ENCODE peak calls at places on chromosomes 16 and 17, in ten cellular contexts. Y is lung; O is body of pancreas; D is pancreas; Q is GM23248; I is ovary; R is trophoblast cell; B is CD4-positive, CD25-positive, alpha-beta regulatory T cell; P is mesenchymal stem cell; H is tibial nerve. W is an unnamed sample. For H3K27me3, the result is how much of the 10 kb centered on the place peaks cover.

GRCh38 chr16:1899641-1900451 is 18.4 kb downstream of the HS3ST6 start:
- DNase-seq in I (no peak), B (no peak), D (peak), P (no peak), H (no peak), O (peak), Q (no peak), R (peak), Y (peak), W (no peak)

GRCh38 chr17:81428521-81428920 is 33.3 kb downstream of the BAHCC1 start:
- DNase-seq in P (no peak), D (no peak), H (no peak), Y (no peak), O (no peak), Q (no peak), R (no peak), B (no peak), I (no peak), W (no peak)

GRCh38 chr16:12027091-12027490 is 50.6 kb downstream of the SNX29 start:
- DNase-seq in P (no peak), R (no peak), H (no peak), Y (no peak), D (no peak), B (no peak), O (peak), Q (no peak), I (no peak), W (no peak)

GRCh38 chr16:89687092-89687940 is 827 bp downstream of the CDK10 start:
- DNase-seq in O (peak), R (no peak), P (peak), H (no peak), D (peak), Y (no peak), B (no peak), Q (peak), I (no peak), W (no peak)

GRCh38 chr17:27494192-27495091 is 38.2 kb downstream of the KSR1 start:
- DNase-seq in B (no peak), P (no peak), H (peak), R (peak), D (peak), Y (peak), Q (peak), O (peak), I (no peak), W (peak)

GRCh38 chr17:13329421-13329820 is 272.3 kb downstream of the HS3ST3A1 start:
- DNase-seq in H (no peak), Y (no peak), B (no peak), Q (no peak), R (peak), O (no peak), I (no peak), P (no peak), D (no peak), W (no peak)

GRCh38 chr16:3959148-3959547 is 78.6 kb upstream of the CREBBP start:
- DNase-seq in B (no peak), Y (peak), O (peak), I (no peak), R (peak), Q (no peak), H (no peak), P (peak), D (no peak), W (no peak)

GRCh38 chr16:50372611-50373344 is 4.0 kb upstream of the BRD7 start:
- DNase-seq in O (peak), D (no peak), R (no peak), I (no peak), Q (peak), B (no peak), H (no peak), Y (no peak), P (peak), W (peak)

GRCh38 chr17:65122836-65123756 is 14.1 kb upstream of the RGS9 start:
- DNase-seq in Y (peak), D (peak), R (peak), I (peak), B (peak), Q (peak), O (peak), H (peak), P (peak), W (peak)

GRCh38 chr16:74623214-74623842 is 16.4 kb upstream of the GLG1 start:
- DNase-seq in Y (no peak), H (no peak), Q (peak), D (no peak), B (no peak), P (peak), I (no peak), R (peak), O (no peak), W (no peak)

GRCh38 chr17:4733073-4733531 is 1.9 kb downstream of the MED11 start:
- DNase-seq in I (no peak), R (peak), B (no peak), O (no peak), P (no peak), D (no peak), H (no peak), Q (no peak), Y (no peak), W (no peak)

GRCh38 chr16:84742561-84743200 is 42.9 kb downstream of the USP10 start:
- DNase-seq in P (no peak), O (no peak), Q (no peak), Y (no peak), R (no peak), B (no peak), D (no peak), I (no peak), H (no peak), W (no peak)

GRCh38 chr16:67967183-67967955 is 1.1 kb downstream of the SLC12A4 start:
- DNase-seq in D (no peak), O (no peak), H (no peak), Y (no peak), I (no peak), B (no peak), Q (peak), P (peak), R (peak), W (peak)

GRCh38 chr17:40122944-40123810 is 1.4 kb downstream of the MSL1 start:
- DNase-seq in B (peak), P (peak), Q (peak), D (peak), R (peak), Y (peak), H (no peak), O (peak), I (peak), W (peak)

DNA sequence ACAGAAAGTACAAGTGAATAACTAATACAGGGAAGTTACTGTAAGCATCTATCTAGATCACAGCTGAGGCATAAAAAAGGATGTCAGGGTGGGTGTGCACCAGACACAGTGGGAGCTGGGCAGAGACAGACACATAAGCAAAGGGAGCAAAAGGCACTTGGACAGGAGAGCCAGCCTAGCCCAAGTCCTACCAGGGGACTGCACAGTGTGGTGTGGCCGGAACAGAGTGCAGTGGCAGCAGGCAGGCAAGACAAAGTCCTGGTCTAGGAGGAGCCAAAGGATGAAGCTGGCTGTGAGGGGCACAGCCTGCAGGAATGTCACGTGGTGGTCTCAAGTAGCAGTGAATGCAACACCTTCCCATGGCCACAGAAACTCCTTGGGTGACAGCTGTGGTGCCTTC is 21.9 kb downstream of the RAD51D start:
- DNase-seq in D (no peak), I (no peak), Y (no peak), O (no peak), P (no peak), H (no peak), Q (no peak), R (no peak), B (no peak), W (no peak)
- H3K27ac ChIP-seq in D (no peak), I (no peak), Y (no peak), O (no peak), P (no peak), H (no peak), Q (no peak), R (no peak), B (no peak), W (no peak)

DNA sequence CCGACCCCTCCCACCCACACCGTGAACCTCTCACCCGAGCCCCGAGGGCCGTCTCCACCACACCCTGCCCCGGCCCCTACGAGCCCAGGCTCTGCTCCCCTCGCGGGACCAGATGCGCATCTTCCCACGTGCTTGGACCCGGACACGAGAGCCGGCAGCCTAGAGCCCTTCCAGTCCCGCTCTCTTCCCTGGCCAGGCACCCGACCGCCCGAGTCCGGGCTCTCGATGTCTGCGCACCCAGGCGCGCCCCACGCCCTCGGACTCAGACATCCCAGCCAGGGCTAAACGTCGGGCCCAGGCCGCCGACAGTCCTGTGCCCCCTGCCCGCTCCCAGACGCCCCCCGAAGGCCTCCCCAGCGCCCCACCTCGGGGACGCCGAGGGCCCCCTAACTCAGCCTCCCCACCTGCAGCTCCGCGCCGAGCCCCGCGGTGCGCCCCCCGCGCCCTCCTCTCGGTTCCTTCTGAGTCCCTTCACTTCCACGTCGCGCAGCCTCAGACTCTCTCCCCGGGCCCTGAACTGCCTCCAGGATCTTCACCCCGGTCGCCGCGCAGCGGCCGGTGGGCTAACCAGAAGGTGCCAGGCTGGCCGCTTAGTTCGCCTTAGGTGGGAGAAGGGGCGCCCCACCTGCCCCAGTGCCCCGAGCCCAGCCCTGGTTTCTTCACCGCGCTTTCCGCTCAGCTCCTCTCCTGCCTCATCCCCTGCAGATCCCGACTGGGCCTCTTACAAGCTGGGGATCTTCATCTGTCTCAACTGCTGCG is 669 bp downstream of the ADAP2 start:
- DNase-seq in B (no peak), Y (peak), O (peak), D (peak), P (peak), I (no peak), R (peak), Q (peak), H (no peak), W (peak)
- H3K27me3 ChIP-seq in B (under half), Y (under half), O (under half), D (under half), P (under half), I (under half), R (under half), Q (under half), H (half or more), W (under half)

DNA sequence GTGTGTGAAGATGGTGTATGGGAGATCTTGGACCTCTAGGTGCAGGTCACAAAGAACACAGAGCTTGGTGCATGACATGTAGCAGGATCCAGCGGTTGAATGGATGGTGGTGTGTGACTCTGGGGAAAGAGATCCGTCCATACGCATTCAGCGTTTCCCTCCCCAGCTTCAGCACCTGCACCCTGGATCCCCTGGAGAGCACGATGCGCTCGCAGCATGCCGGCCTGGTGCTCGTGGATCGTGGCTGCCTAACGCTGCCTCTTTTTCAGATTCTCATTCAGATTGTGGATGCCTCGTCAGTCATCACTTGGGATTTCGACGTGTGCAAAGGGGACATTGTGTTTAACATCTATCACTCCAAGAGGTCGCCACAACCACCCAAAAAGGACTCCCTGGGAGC is 70.9 kb downstream of the SEC14L1 start:
- DNase-seq in P (no peak), B (no peak), R (no peak), H (no peak), I (no peak), O (no peak), Y (no peak), D (no peak), Q (no peak), W (no peak)
- H3K27ac ChIP-seq in P (no peak), B (no peak), R (no peak), H (peak), I (no peak), O (no peak), Y (no peak), D (no peak), Q (no peak), W (peak)

GRCh38 chr16:55643161-55643970 is 12.4 kb upstream of the SLC6A2 start:
- DNase-seq in P (peak), O (peak), H (no peak), Q (peak), Y (no peak), D (no peak), B (no peak), I (no peak), R (peak), W (no peak)
- H3K27me3 ChIP-seq in P (under half), O (under half), H (under half), Q (under half), Y (under half), D (under half), B (under half), I (under half), R (under half), W (under half)

DNA sequence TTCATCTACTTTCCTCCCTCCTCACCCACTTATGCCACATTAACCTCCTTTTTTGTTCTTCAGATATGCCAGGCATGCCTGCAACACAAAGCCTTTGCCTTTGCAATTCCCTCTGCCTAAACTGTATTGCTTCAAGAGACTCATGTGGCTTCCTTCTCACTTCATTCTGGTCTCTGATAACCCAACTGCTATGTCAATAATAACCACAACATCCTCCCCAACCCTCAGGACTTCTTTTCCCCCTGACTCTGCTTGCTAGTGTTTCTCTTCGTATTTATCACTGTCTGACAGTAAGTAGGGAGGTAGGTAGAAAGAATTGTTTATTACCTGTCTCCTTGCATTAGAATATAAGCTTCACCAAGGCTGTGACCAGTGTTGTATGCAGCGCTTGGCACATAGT is 22.4 kb downstream of the RBL2 start:
- DNase-seq in I (no peak), H (no peak), R (no peak), P (no peak), Y (no peak), B (peak), D (no peak), Q (no peak), O (no peak), W (no peak)
- H3K27ac ChIP-seq in I (no peak), H (no peak), R (no peak), P (no peak), Y (no peak), B (peak), D (no peak), Q (no peak), O (no peak), W (no peak)

GRCh38 chr17:35555695-35556094 is 4.9 kb downstream of the SLFN14 start:
- DNase-seq in H (no peak), D (no peak), I (no peak), B (no peak), O (no peak), P (no peak), Q (no peak), Y (no peak), R (no peak), W (no peak)
- H3K27me3 ChIP-seq in H (under half), D (under half), I (under half), B (under half), O (under half), P (under half), Q (under half), Y (under half), R (under half), W (under half)

GRCh38 chr17:880871-881269 is 98.7 kb downstream of the NXN start:
- DNase-seq in B (no peak), H (no peak), D (no peak), P (no peak), Y (no peak), O (no peak), Q (no peak), I (no peak), R (no peak), W (no peak)
- H3K27ac ChIP-seq in B (no peak), H (no peak), D (no peak), P (no peak), Y (peak), O (peak), Q (no peak), I (peak), R (no peak), W (peak)